ENCODE peak calls at places on chromosomes 11 and 22, in ten cellular contexts. L is cardiac fibroblast; D is NCI-H774; I is AG10803; A is progenitor cell of endocrine pancreas; K is astrocyte of the spinal cord; G is activated CD4-positive, alpha-beta T cell treated with anti-CD3 and anti-CD28 coated beads for 4 hours; S is stimulated activated CD4-positive, alpha-beta T cell treated with anti-CD3 and anti-CD28 coated beads, Interleukin-1b, Interleukin-23, amount 100 ng/mL, for 24 hours; P is mesendoderm; E is PC-9. F is an unnamed sample.
A peak's percentile ranks its signal among the peaks of the same experiment; 100 is the strongest.

GRCh38 chr22:23042179-23042578 is 28.1 kb upstream of the GNAZ start:
- DNase-seq in L (no peak), D (no peak), I (no peak), A (no peak), E (no peak), S (no peak), G (no peak), K (no peak), P (no peak), F (no peak)

GRCh38 chr11:104005234-104005855 is 31.1 kb upstream of the DDI1 start:
- DNase-seq in L (peak; percentile 45), K (no peak), G (no peak), S (no peak), A (no peak), E (peak; percentile 78), D (no peak), P (no peak), I (peak; percentile 36), F (no peak)

GRCh38 chr11:1151366-1152315 is 6.1 kb upstream of the MUC5AC start:
- DNase-seq in L (no peak), I (no peak), G (no peak), D (no peak), K (no peak), A (peak; percentile 9), P (no peak), E (peak; percentile 55), S (no peak), F (no peak)

GRCh38 chr11:38791346-38791961 is 2193.4 kb upstream of the RAG2 start:
- DNase-seq in E (peak; percentile 51), I (peak; percentile 37), S (no peak), A (peak; percentile 24), P (peak; percentile 63), K (peak; percentile 75), G (no peak), L (peak; percentile 86), D (peak; percentile 32), F (peak; percentile 4)

GRCh38 chr22:24072361-24072760 is 61.3 kb downstream of the CABIN1 start:
- DNase-seq in K (no peak), E (no peak), S (no peak), G (no peak), I (no peak), A (no peak), P (no peak), L (no peak), D (no peak), F (no peak)

GRCh38 chr11:11186249-11186648 is 166.8 kb downstream of the CSNK2A3 start:
- DNase-seq in P (no peak), S (no peak), D (no peak), A (no peak), E (no peak), K (no peak), L (no peak), I (no peak), G (no peak), F (no peak)

GRCh38 chr11:10916674-10917073 is 58.8 kb upstream of the ZBED5 start:
- DNase-seq in S (no peak), P (no peak), I (no peak), K (no peak), A (no peak), D (no peak), G (no peak), L (no peak), E (no peak), F (no peak)

GRCh38 chr11:59264736-59265135 is 52.0 kb upstream of the MPEG1 start:
- DNase-seq in I (no peak), S (no peak), G (no peak), P (no peak), K (no peak), A (no peak), E (no peak), L (no peak), D (no peak), F (no peak)

GRCh38 chr22:39727541-39727940 is 157.0 kb downstream of the CACNA1I start:
- DNase-seq in I (no peak), L (no peak), E (peak; percentile 52), P (no peak), A (no peak), K (no peak), G (no peak), S (no peak), D (no peak), F (no peak)

GRCh38 chr11:131906963-131907362 is 536.5 kb downstream of the NTM start:
- DNase-seq in L (peak; percentile 26), P (peak; percentile 51), A (no peak), E (no peak), I (no peak), K (peak; percentile 32), G (no peak), D (no peak), S (no peak), F (no peak)

GRCh38 chr11:6563121-6563619 is 40.2 kb downstream of the RRP8 start:
- DNase-seq in S (no peak), P (peak; percentile 66), A (no peak), E (no peak), G (no peak), K (no peak), I (no peak), L (no peak), D (no peak), F (no peak)

GRCh38 chr11:111963786-111964385 is 26.7 kb downstream of the DIXDC1 start:
- DNase-seq in K (peak; percentile 30), I (peak; percentile 62), E (no peak), G (no peak), D (no peak), A (no peak), S (no peak), P (no peak), L (no peak), F (no peak)

GRCh38 chr11:129323896-129324522 is 51.6 kb upstream of the BARX2 start:
- DNase-seq in D (peak; percentile 50), S (no peak), A (no peak), K (peak; percentile 22), E (peak; percentile 39), P (no peak), L (peak; percentile 57), G (no peak), I (peak; percentile 76), F (no peak)

GRCh38 chr11:1043563-1044096 is 7.1 kb upstream of the MUC6 start:
- DNase-seq in I (no peak), P (no peak), K (no peak), G (no peak), E (no peak), A (no peak), L (no peak), D (peak; percentile 3), S (no peak), F (no peak)

GRCh38 chr22:50269573-50270301 is 443 bp downstream of the MAPK11 start:
- DNase-seq in I (peak; percentile 38), P (no peak), A (no peak), K (peak; percentile 54), E (no peak), S (no peak), G (peak; percentile 54), D (peak; percentile 15), L (peak; percentile 61), F (peak; percentile 62)

GRCh38 chr11:72239296-72239848 is 4.6 kb downstream of the PHOX2A start:
- DNase-seq in I (peak; percentile 55), S (no peak), A (no peak), E (no peak), L (peak; percentile 57), D (peak; percentile 52), G (no peak), K (peak; percentile 37), P (peak; percentile 78), F (peak; percentile 17)

GRCh38 chr11:942853-943252 is 17.2 kb downstream of the AP2A2 start:
- DNase-seq in K (peak; percentile 74), E (no peak), G (no peak), P (no peak), I (peak; percentile 82), A (no peak), S (no peak), D (no peak), L (peak; percentile 72), F (no peak)

GRCh38 chr11:115548878-115549528 is 44.8 kb upstream of the CADM1 start:
- DNase-seq in I (no peak), A (peak; percentile 40), L (no peak), E (no peak), G (no peak), D (no peak), P (peak; percentile 86), S (no peak), K (no peak), F (no peak)

GRCh38 chr11:15793032-15793996 is 563.0 kb downstream of the SOX6 start:
- DNase-seq in K (peak; percentile 92), D (no peak), I (peak; percentile 48), S (no peak), A (no peak), P (no peak), L (peak; percentile 20), E (no peak), G (no peak), F (no peak)

GRCh38 chr22:37019309-37020191 is at the start of the genes MPST and TST:
- DNase-seq in P (peak; percentile 77), G (peak; percentile 15), A (peak; percentile 62), S (no peak), K (peak; percentile 64), I (peak; percentile 61), D (no peak), L (peak; percentile 77), E (peak; percentile 62), F (peak; percentile 50)

F was measured in stimulated activated naive CD8-positive, alpha-beta T cell treated with anti-CD3 and anti-CD28 coated beads, Interleukin-15, Interleukin-2, amounts not matched to agents 100 U/mL and 50 U/mL, for 24 hours.